ENCODE peak calls at places on chromosome 22, in six cellular contexts. V is A549, J is adrenal gland, A is spleen, N is testis, S is HCT116. D is an unnamed sample. For H3K4me1, the result is how much of the 10 kb centered on the place peaks cover.

GRCh38 chr22:28208036-28208435 is 289.0 kb upstream of the PITPNB start:
- DNase-seq in V (no peak), J (no peak), A (no peak), N (no peak), S (no peak), D (no peak)

GRCh38 chr22:27258773-27259172 is 542.8 kb downstream of the MN1 start:
- DNase-seq in V (no peak), J (no peak), A (no peak), N (peak), S (no peak), D (no peak)

GRCh38 chr22:30186535-30186934 is 60.0 kb downstream of the LIF start:
- DNase-seq in V (no peak), J (no peak), A (no peak), N (no peak), S (no peak), D (no peak)

GRCh38 chr22:19497245-19497644 is 17.5 kb downstream of the CDC45 start:
- DNase-seq in V (no peak), J (no peak), A (no peak), N (peak), S (no peak), D (peak)

GRCh38 chr22:28245579-28246224 is 326.6 kb upstream of the PITPNB start:
- DNase-seq in V (no peak), J (no peak), A (no peak), N (no peak), S (no peak), D (no peak)

GRCh38 chr22:20852076-20852475 is 6.5 kb downstream of the PI4KA start:
- DNase-seq in V (no peak), J (no peak), A (no peak), N (no peak), S (no peak), D (no peak)

GRCh38 chr22:48890693-48891554 is 936.7 kb downstream of the BRD1 start:
- DNase-seq in V (no peak), J (no peak), A (peak), N (no peak), S (no peak), D (no peak)

GRCh38 chr22:25077964-25078363 is 121.7 kb upstream of the CRYBB3 start:
- DNase-seq in V (no peak), J (no peak), A (no peak), N (no peak), S (no peak), D (no peak)

GRCh38 chr22:40594924-40595323 is 41.6 kb downstream of the MRTFA start:
- DNase-seq in V (no peak), J (no peak), A (no peak), N (no peak), S (no peak), D (no peak)

GRCh38 chr22:19430890-19431541 is 517 bp downstream of the HIRA start:
- DNase-seq in V (peak), J (peak), A (peak), N (peak), S (no peak), D (peak)

GRCh38 chr22:48075604-48076400 is 1313.4 kb downstream of the TBC1D22A start:
- DNase-seq in V (no peak), J (no peak), A (no peak), N (no peak), S (no peak), D (no peak)

GRCh38 chr22:19043111-19044085 is 78.8 kb downstream of the DGCR2 start:
- DNase-seq in V (no peak), J (no peak), A (peak), N (no peak), S (no peak), D (no peak)

GRCh38 chr22:44587004-44587793 is 89.2 kb upstream of the RTL6 start:
- DNase-seq in V (no peak), J (no peak), A (peak), N (no peak), S (no peak), D (peak)

GRCh38 chr22:19291218-19291579 is 320 bp downstream of the CLTCL1 start:
- DNase-seq in V (no peak), J (peak), A (no peak), N (peak), S (no peak), D (peak)

GRCh38 chr22:44386386-44387035 is 73.8 kb upstream of the SHISAL1 start:
- DNase-seq in V (no peak), J (no peak), A (peak), N (no peak), S (no peak), D (no peak)

GRCh38 chr22:19943665-19944026 is 2.0 kb upstream of the TXNRD2 start:
- DNase-seq in V (peak), J (no peak), A (no peak), N (no peak), S (no peak), D (no peak)

GRCh38 chr22:26756675-26757293 is 99.4 kb downstream of the MIAT start:
- DNase-seq in V (no peak), J (peak), A (peak), N (peak), S (peak), D (peak)

GRCh38 chr22:29309332-29310064 is 3.0 kb downstream of the GAS2L1 start:
- DNase-seq in V (no peak), J (peak), A (peak), N (peak), S (no peak), D (peak)

GRCh38 chr22:48795664-48796063 is 1032.0 kb downstream of the BRD1 start:
- DNase-seq in V (no peak), J (no peak), A (no peak), N (no peak), S (no peak), D (no peak)

GRCh38 chr22:40668611-40669390 is 10.5 kb upstream of the MCHR1 start:
- DNase-seq in V (peak), J (no peak), A (no peak), N (no peak), S (peak), D (peak)

GRCh38 chr22:43263645-43264514 is 76.9 kb upstream of the TTLL12 start:
- DNase-seq in V (no peak), J (peak), A (peak), N (peak), S (peak), D (peak)

GRCh38 chr22:30841264-30841663 is 127.3 kb downstream of the MORC2 start:
- DNase-seq in V (no peak), J (no peak), A (no peak), N (no peak), S (no peak), D (no peak)

GRCh38 chr22:48536691-48537591 is 1290.7 kb downstream of the BRD1 start:
- DNase-seq in V (no peak), J (no peak), A (no peak), N (peak), S (no peak), D (peak)

GRCh38 chr22:44392446-44392921 is 79.7 kb upstream of the SHISAL1 start:
- DNase-seq in V (no peak), J (no peak), A (peak), N (no peak), S (no peak), D (peak)

GRCh38 chr22:42189761-42190160 is 59.2 kb upstream of the CYP2D6 start:
- DNase-seq in V (no peak), J (no peak), A (no peak), N (no peak), S (no peak), D (no peak)

GRCh38 chr22:40040927-40041326 is 46.2 kb downstream of the FAM83F start:
- DNase-seq in V (no peak), J (peak), A (no peak), N (peak), S (no peak), D (no peak)

GRCh38 chr22:27784099-27784446 is 17.5 kb downstream of the MN1 start:
- DNase-seq in V (no peak), J (no peak), A (no peak), N (no peak), S (no peak), D (no peak)

GRCh38 chr22:42754658-42755057 is 34.0 kb upstream of the A4GALT start:
- DNase-seq in V (no peak), J (peak), A (no peak), N (peak), S (no peak), D (peak)

GRCh38 chr22:48351376-48352085 is 1476.1 kb downstream of the BRD1 start:
- DNase-seq in V (no peak), J (no peak), A (peak), N (no peak), S (no peak), D (no peak)

GRCh38 chr22:27990879-27991278 is 71.8 kb upstream of the PITPNB start:
- DNase-seq in V (peak), J (peak), A (no peak), N (peak), S (peak), D (peak)

GRCh38 chr22:42970029-42970428 is 44.9 kb downstream of the PACSIN2 start:
- DNase-seq in V (no peak), J (no peak), A (no peak), N (no peak), S (no peak), D (peak)

GRCh38 chr22:48600171-48600570 is 1227.5 kb downstream of the BRD1 start:
- DNase-seq in V (no peak), J (no peak), A (no peak), N (no peak), S (no peak), D (no peak)

GRCh38 chr22:34833982-34834510 is 231.9 kb upstream of the ISX start:
- DNase-seq in V (no peak), J (no peak), A (no peak), N (no peak), S (no peak), D (no peak)

GRCh38 chr22:26570864-26571525 is 18.9 kb downstream of the TPST2 start:
- DNase-seq in V (no peak), J (no peak), A (no peak), N (no peak), S (no peak), D (no peak)

GRCh38 chr22:40189979-40190378 is 12.3 kb downstream of the TNRC6B start:
- DNase-seq in V (no peak), J (no peak), A (no peak), N (no peak), S (no peak), D (no peak)

GRCh38 chr22:39985383-39986045 is 9.2 kb upstream of the FAM83F start:
- DNase-seq in V (no peak), J (no peak), A (no peak), N (no peak), S (no peak), D (no peak)

GRCh38 chr22:41540365-41540764 is 3.9 kb downstream of the POLR3H start:
- DNase-seq in V (no peak), J (no peak), A (no peak), N (no peak), S (no peak), D (no peak)

GRCh38 chr22:40560551-40560950 is 76.0 kb downstream of the MRTFA start:
- DNase-seq in V (no peak), J (no peak), A (no peak), N (no peak), S (no peak), D (no peak)

GRCh38 chr22:25334091-25334490 is 114.7 kb downstream of the CRYBB2 start:
- DNase-seq in V (no peak), J (peak), A (no peak), N (peak), S (peak), D (no peak)

GRCh38 chr22:32817137-32817536 is 15.6 kb downstream of the TIMP3 start:
- DNase-seq in V (no peak), J (no peak), A (no peak), N (no peak), S (no peak), D (no peak)

GRCh38 chr22:32811788-32812187 is 10.3 kb downstream of the TIMP3 start:
- DNase-seq in V (no peak), J (no peak), A (no peak), N (no peak), S (no peak), D (no peak)

GRCh38 chr22:32815059-32815458 is 13.6 kb downstream of the TIMP3 start:
- DNase-seq in V (no peak), J (no peak), A (no peak), N (no peak), S (no peak), D (no peak)

GRCh38 chr22:32815943-32816342 is 14.4 kb downstream of the TIMP3 start:
- DNase-seq in V (no peak), J (no peak), A (no peak), N (no peak), S (no peak), D (no peak)

DNA sequence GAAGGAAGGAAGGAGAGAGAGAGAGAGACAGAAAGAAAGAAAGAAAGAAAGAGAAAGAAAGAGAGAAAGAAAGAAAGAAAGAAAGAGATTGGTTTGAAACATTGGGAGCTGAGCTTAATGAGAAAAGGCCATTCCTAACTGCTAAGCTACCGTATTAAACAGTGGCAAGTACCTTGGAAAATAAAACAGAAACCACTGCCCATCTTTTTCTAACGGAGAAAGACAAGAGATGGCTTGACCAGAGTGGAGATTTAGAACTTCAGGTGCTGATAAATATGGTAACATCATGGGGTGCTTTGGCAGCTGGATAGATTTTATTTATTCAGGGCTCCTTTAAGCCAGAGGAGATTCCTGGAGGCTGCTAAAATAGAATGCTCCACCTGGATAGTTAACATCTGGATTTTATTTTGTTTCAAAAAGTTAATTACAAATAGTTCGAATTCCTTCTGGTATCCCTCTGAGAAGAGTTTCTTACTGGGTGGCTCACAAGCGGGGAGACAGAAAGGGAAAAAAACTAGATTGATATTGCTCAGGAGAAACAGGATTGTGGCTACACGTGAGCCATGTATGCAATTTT is 12.9 kb downstream of the TIMP3 start:
- DNase-seq in V (no peak), J (no peak), A (no peak), N (no peak), S (no peak), D (no peak)
- H3K4me1 ChIP-seq in V (under half), J (half or more), A (half or more), N (under half), S (under half), D (under half)

GRCh38 chr22:38982008-38982927 is at the start of gene APOBEC3B:
- DNase-seq in V (peak), J (peak), A (peak), N (peak), S (peak), D (peak)

GRCh38 chr22:38981659-38982007 is 514 bp upstream of the APOBEC3B start:
- DNase-seq in V (no peak), J (no peak), A (no peak), N (no peak), S (no peak), D (no peak)

GRCh38 chr22:38986629-38987028 is 4.5 kb downstream of the APOBEC3B start:
- DNase-seq in V (no peak), J (no peak), A (no peak), N (no peak), S (no peak), D (no peak)

GRCh38 chr22:38984224-38984623 is 2.1 kb downstream of the APOBEC3B start:
- DNase-seq in V (no peak), J (no peak), A (no peak), N (no peak), S (no peak), D (no peak)

GRCh38 chr22:38981005-38981658 is 1.0 kb upstream of the APOBEC3B start:
- DNase-seq in V (no peak), J (no peak), A (no peak), N (peak), S (peak), D (peak)
- H3K4me3 ChIP-seq in V (no peak), J (no peak), A (no peak), N (no peak), S (no peak), D (no peak)

GRCh38 chr22:23764931-23765881 is 2.4 kb downstream of the C22orf15 start:
- DNase-seq in V (no peak), J (no peak), A (no peak), N (no peak), S (no peak), D (no peak)
- TF ChIP-seq POLR2A in V (no peak), J (no peak), A (no peak), N (no peak), S (no peak), D (no peak)

GRCh38 chr22:49958961-49959781 is 1.4 kb upstream of the PIM3 start:
- DNase-seq in V (no peak), J (no peak), A (peak), N (no peak), S (no peak), D (peak)

GRCh38 chr22:49960967-49961600 is 512 bp downstream of the PIM3 start:
- DNase-seq in V (no peak), J (peak), A (peak), N (no peak), S (no peak), D (peak)

GRCh38 chr22:49960159-49960966 is at the start of gene PIM3:
- DNase-seq in V (peak), J (peak), A (peak), N (peak), S (peak), D (peak)

GRCh38 chr22:49958462-49958921 is 2.1 kb upstream of the PIM3 start:
- DNase-seq in V (no peak), J (no peak), A (peak), N (no peak), S (no peak), D (no peak)

GRCh38 chr22:49959782-49960158 is 802 bp upstream of the PIM3 start:
- DNase-seq in V (no peak), J (no peak), A (no peak), N (no peak), S (no peak), D (peak)
- H3K4me1 ChIP-seq in V (under half), J (under half), A (half or more), N (under half), S (under half), D (half or more)

DNA sequence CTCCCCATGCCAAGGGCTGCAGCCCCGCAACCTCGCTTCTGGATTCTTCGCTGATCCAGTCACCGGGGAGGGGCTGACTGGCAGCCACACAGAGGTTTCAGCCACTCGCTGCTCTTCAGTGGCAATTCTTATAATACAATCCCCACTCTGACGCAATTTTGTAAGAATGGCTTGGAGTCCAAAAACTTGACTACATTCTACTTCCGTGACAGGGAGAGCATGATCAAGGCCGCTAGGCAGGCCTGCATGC is 14.9 kb downstream of the PPM1F start:
- DNase-seq in V (no peak), J (peak), A (no peak), N (no peak), S (no peak), D (no peak)
- H3K4me3 ChIP-seq in V (peak), J (no peak), A (no peak), N (peak), S (peak), D (no peak)

DNA sequence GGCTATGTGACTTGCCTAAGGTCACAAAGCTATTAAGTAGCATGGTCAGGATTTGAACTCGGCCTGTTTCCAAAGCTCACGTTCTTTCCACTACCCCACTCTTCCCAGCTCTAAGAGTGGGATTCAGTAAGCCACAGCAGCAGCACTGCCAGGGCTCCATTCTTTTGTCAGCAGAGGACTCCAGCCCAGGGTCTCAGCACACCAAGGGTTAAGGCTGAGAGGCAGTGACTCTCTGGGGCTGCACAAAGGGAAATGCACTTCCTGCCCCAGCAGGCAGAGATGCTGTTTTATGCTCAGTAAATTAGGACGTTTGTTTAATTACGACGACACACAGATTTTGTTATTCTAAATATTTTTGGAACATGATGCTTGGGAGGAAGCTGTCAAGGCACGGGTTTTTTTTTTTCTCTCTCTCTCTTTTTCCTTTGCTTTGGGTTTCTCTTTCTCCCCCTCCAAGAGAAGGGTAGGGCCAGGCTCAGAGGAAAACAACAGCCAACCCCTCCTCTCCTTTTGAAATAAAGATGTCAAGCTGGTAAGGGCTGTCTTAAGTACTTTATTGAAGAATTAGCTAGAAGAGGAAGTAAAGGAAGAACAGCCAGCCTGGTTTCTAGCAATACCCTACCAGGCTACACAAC is 2.9 kb downstream of the MYH9 start:
- DNase-seq in V (no peak), J (no peak), A (no peak), N (no peak), S (no peak), D (peak)
- TF ChIP-seq POLR2A in V (no peak), J (no peak), A (no peak), N (no peak), S (no peak), D (peak)

GRCh38 chr22:46676881-46677280 is 56.7 kb downstream of the GRAMD4 start:
- DNase-seq in V (no peak), J (no peak), A (no peak), N (no peak), S (no peak), D (no peak)
- H3K4me1 ChIP-seq in V (under half), J (under half), A (under half), N (under half), S (under half), D (under half)

GRCh38 chr22:17980638-17981051 is 43.7 kb downstream of the MICAL3 start:
- DNase-seq in V (no peak), J (no peak), A (peak), N (peak), S (no peak), D (no peak)
- H3K4me3 ChIP-seq in V (no peak), J (no peak), A (no peak), N (no peak), S (no peak), D (no peak)